ENCODE peak calls at places on chromosomes 4 and X, in eight cellular contexts. E is brain microvascular endothelial cell, V is astrocyte of the spinal cord, X is mammary epithelial cell, D is GM20000, B is suprapubic skin, U is mesothelial cell of epicardium, I is PC-3. Q is an unnamed sample.

GRCh38 chr4:21949073-21949457 is 493 bp upstream of the KCNIP4 start:
- DNase-seq in E (no peak), D (no peak), I (no peak), V (no peak), X (peak; percentile 40), B (no peak), U (peak; percentile 44), Q (no peak)

GRCh38 chrX:16300831-16301230 is 133.6 kb downstream of the MAGEB17 start:
- DNase-seq in X (no peak), V (no peak), B (no peak), I (no peak), U (no peak), E (no peak), D (no peak), Q (no peak)

GRCh38 chrX:111133389-111133788 is 37.4 kb downstream of the PAK3 start:
- DNase-seq in B (no peak), D (no peak), E (no peak), X (peak; percentile 48), I (peak; percentile 23), V (no peak), U (no peak), Q (no peak)

GRCh38 chrX:117645639-117646038 is 471.0 kb downstream of the KLHL13 start:
- DNase-seq in B (no peak), V (no peak), U (no peak), X (no peak), E (no peak), D (no peak), I (no peak), Q (no peak)

GRCh38 chrX:85611926-85612325 is 232.5 kb upstream of the POF1B start:
- DNase-seq in I (peak; percentile 42), E (no peak), D (peak; percentile 2), U (no peak), V (peak; percentile 2), X (peak; percentile 1), B (no peak), Q (no peak)

GRCh38 chrX:18885317-18886004 is 98.5 kb downstream of the PHKA2 start:
- DNase-seq in I (no peak), X (no peak), D (peak; percentile 7), U (no peak), V (peak; percentile 38), E (no peak), B (no peak), Q (no peak)

GRCh38 chr4:8244001-8244757 is 25.4 kb upstream of the HTRA3 start:
- DNase-seq in X (no peak), D (no peak), B (no peak), E (no peak), V (no peak), I (no peak), U (no peak), Q (no peak)

GRCh38 chr4:171646984-171647383 is 166.2 kb upstream of the GALNTL6 start:
- DNase-seq in X (no peak), V (no peak), I (no peak), D (no peak), U (no peak), B (no peak), E (no peak), Q (no peak)

GRCh38 chrX:104864296-104864695 is 298.3 kb downstream of the IL1RAPL2 start:
- DNase-seq in X (no peak), V (peak; percentile 22), B (no peak), I (peak; percentile 52), D (no peak), U (no peak), E (no peak), Q (no peak)

GRCh38 chr4:81769244-81769643 is 297.5 kb upstream of the RASGEF1B start:
- DNase-seq in D (no peak), U (no peak), X (no peak), V (no peak), I (no peak), E (no peak), B (no peak), Q (no peak)

GRCh38 chrX:45824471-45824870 is 623.8 kb upstream of the DIPK2B start:
- DNase-seq in U (no peak), B (no peak), X (peak; percentile 98), E (peak; percentile 91), I (peak; percentile 96), D (no peak), V (peak; percentile 92), Q (no peak)

GRCh38 chr4:7487464-7487863 is 52.7 kb upstream of the PSAPL1 start:
- DNase-seq in U (no peak), D (no peak), B (no peak), X (no peak), V (no peak), E (no peak), I (no peak), Q (no peak)

GRCh38 chrX:25206761-25207160 is 191.0 kb upstream of the ARX start:
- DNase-seq in D (no peak), U (no peak), I (peak; percentile 67), X (peak; percentile 79), V (peak; percentile 61), B (no peak), E (no peak), Q (no peak)

GRCh38 chrX:68982476-68982875 is 153.7 kb downstream of the EFNB1 start:
- DNase-seq in I (no peak), X (no peak), V (no peak), D (no peak), U (no peak), E (no peak), B (peak; percentile 29), Q (no peak)

GRCh38 chr4:114271031-114271430 is 291.6 kb upstream of the ARSJ start:
- DNase-seq in D (no peak), X (no peak), E (no peak), V (no peak), I (peak; percentile 21), B (no peak), U (no peak), Q (no peak)

GRCh38 chr4:76993787-76994641 is 44.5 kb downstream of the SEPTIN11 start:
- DNase-seq in D (peak; percentile 56), U (no peak), B (no peak), I (no peak), E (no peak), V (no peak), X (no peak), Q (no peak)

GRCh38 chr4:38366451-38366850 is 297.5 kb upstream of the KLF3 start:
- DNase-seq in B (peak; percentile 59), U (no peak), D (peak; percentile 17), E (peak; percentile 4), V (no peak), X (no peak), I (no peak), Q (no peak)

GRCh38 chr4:132592850-132593249 is 556.2 kb upstream of the PCDH10 start:
- DNase-seq in V (no peak), D (no peak), E (no peak), I (no peak), B (no peak), U (no peak), X (no peak), Q (no peak)

GRCh38 chrX:44072631-44073030 is 99.4 kb upstream of the NDP start:
- DNase-seq in X (no peak), U (no peak), E (no peak), D (no peak), B (no peak), V (peak; percentile 1), I (peak; percentile 8), Q (no peak)

GRCh38 chrX:48794340-48794920 is 7.4 kb upstream of the HDAC6 start:
- DNase-seq in V (no peak), B (no peak), D (no peak), X (no peak), U (no peak), I (no peak), E (no peak), Q (no peak)

DNA sequence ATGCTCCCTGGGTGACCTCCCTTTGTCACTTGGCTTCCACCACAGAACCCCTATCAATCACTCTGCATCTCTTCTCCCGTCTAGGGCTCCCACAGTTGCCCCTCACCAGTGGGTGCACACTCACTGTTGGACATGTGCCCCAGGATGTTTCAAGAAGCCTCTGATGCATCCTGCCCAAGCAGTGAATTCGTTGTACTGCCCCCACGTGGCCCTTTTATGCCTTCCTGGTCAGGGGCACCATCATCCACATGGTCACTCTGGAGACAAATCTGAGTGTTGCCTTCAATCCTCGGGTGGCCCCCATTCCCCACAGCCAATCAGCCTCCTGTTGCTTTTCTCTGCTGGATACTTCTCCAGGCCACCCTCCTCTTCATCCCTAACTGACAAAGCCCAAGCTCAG is 12.2 kb downstream of the ITIH6 start:
- DNase-seq in V (no peak), X (no peak), U (no peak), B (no peak), D (peak; percentile 7), E (no peak), I (peak; percentile 7), Q (no peak)
- TF ChIP-seq CTCF in V (no peak), X (peak; percentile 16), U (no peak), B (no peak), D (no peak), E (peak; percentile 33), I (peak; percentile 28), Q (no peak)

DNA sequence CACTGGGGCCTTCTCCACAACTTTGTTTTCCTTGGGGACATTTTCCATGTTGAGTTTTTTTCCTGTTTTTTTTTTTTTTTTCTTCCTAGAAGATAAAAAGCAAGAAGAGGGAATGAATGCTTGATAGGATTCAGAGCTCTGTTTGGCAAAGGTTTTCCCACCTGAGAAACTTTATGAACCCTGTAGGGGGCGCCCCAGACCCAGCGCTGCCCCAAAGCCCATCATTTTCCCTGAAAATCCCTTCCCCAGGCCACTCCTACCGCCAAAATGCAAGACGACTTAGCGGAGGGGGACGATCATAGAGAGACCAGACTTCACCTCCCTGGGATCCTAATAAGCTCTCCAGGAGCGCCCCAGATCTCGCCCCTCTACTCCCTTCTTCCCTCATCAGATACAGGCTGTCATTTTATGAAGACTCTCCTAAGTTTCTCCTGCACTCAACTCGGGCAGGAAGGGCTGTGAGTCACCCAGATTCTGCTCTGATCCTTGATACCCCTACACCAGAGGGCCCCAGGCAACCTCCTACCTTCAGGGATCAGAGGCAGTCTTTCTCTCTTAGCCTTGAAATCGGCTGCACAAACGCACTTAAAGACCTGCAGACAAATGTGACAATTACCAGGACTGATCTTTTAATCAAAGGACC is 1.4 kb downstream of the BEX5 start:
- DNase-seq in I (no peak), U (no peak), D (no peak), B (no peak), X (no peak), E (no peak), V (no peak), Q (no peak)
- TF ChIP-seq CTCF in I (peak; percentile 39), U (no peak), D (no peak), B (peak; percentile 17), X (no peak), E (no peak), V (no peak), Q (no peak)

GRCh38 chr4:17562157-17562556 is 14.8 kb upstream of the LAP3 start:
- DNase-seq in V (no peak), D (no peak), X (no peak), U (no peak), E (no peak), B (no peak), I (peak; percentile 8), Q (no peak)
- TF ChIP-seq CTCF in V (peak; percentile 19), D (no peak), X (no peak), U (no peak), E (peak; percentile 29), B (no peak), I (peak; percentile 21), Q (no peak)

DNA sequence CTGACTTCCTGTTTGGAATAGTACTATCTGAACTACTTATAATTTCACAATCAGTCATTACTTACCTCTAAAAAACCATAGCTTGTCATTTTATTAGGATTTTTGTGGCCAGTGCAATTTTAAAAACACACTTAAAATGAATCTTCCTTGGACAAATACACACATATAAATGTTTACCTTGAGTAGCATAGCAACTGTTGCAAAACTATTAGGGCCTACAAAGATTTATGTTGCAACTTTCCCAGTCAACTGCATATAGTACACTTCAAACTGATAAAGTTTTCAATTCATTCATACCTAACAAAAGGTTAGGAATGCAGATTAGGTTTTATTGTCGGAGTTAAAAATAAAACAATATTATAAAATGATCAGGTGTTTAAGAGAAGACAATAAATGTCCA is 193.0 kb downstream of the PDGFC start:
- DNase-seq in B (no peak), D (no peak), V (peak; percentile 70), E (no peak), X (peak; percentile 71), I (peak; percentile 83), U (no peak), Q (no peak)
- TF ChIP-seq CTCF in B (no peak), D (no peak), V (no peak), E (no peak), X (no peak), I (no peak), U (no peak), Q (no peak)